ENCODE peak calls at places on chromosomes 13 and 19, in seven cellular contexts. U is mammary epithelial cell; W is stomach; L is caudate nucleus; J is A673; H is fibroblast of lung; D is CD8-positive, alpha-beta memory T cell. V is an unnamed sample.
A peak's percentile ranks its signal among the peaks of the same experiment; 100 is the strongest.

GRCh38 chr19:28429356-28429755 is 783.6 kb downstream of the UQCRFS1 start:
- DNase-seq in W (no peak), H (no peak), J (no peak), U (no peak), L (no peak), D (no peak), V (no peak)

GRCh38 chr13:39688278-39688677 is 32.8 kb downstream of the COG6 start:
- DNase-seq in L (no peak), D (no peak), U (no peak), J (no peak), H (no peak), W (no peak), V (no peak)

GRCh38 chr19:50205681-50206138 is 2.3 kb downstream of the MYH14 start:
- DNase-seq in D (no peak), H (no peak), W (peak; percentile 85), J (no peak), U (no peak), L (no peak), V (no peak)

GRCh38 chr13:44140146-44140545 is 233.5 kb upstream of the SERP2 start:
- DNase-seq in J (no peak), H (no peak), D (no peak), W (peak; percentile 62), U (no peak), L (no peak), V (no peak)

GRCh38 chr19:28531979-28532378 is 681.0 kb downstream of the UQCRFS1 start:
- DNase-seq in L (no peak), W (no peak), D (no peak), H (no peak), U (no peak), J (no peak), V (no peak)

GRCh38 chr19:54162241-54162805 is 2.8 kb upstream of the LENG1 start:
- DNase-seq in L (peak; percentile 34), D (peak; percentile 82), U (peak; percentile 42), H (peak; percentile 71), J (peak; percentile 85), W (peak; percentile 95), V (peak; percentile 97)

GRCh38 chr19:51695088-51695487 is 2.0 kb downstream of the SPACA6 start:
- DNase-seq in W (peak; percentile 16), D (no peak), U (no peak), L (no peak), H (no peak), J (no peak), V (no peak)

GRCh38 chr13:31476266-31476665 is 263.1 kb upstream of the RXFP2 start:
- DNase-seq in W (no peak), U (no peak), J (no peak), L (no peak), H (peak; percentile 79), D (no peak), V (no peak)

GRCh38 chr19:10920781-10921180 is 7.7 kb downstream of the YIPF2 start:
- DNase-seq in U (no peak), J (no peak), H (no peak), L (no peak), W (no peak), D (no peak), V (no peak)

GRCh38 chr19:6599866-6600454 is 9.0 kb upstream of the CD70 start:
- DNase-seq in L (no peak), H (no peak), D (no peak), U (no peak), W (no peak), J (no peak), V (no peak)

GRCh38 chr13:102897371-102898138 is 51.7 kb downstream of the ERCC5 start:
- DNase-seq in H (no peak), U (no peak), D (no peak), J (no peak), W (no peak), L (no peak), V (no peak)

GRCh38 chr13:24141333-24141910 is 19.1 kb upstream of the SPATA13 start:
- DNase-seq in J (peak; percentile 42), W (no peak), U (no peak), L (no peak), H (no peak), D (no peak), V (no peak)

GRCh38 chr13:74210693-74211393 is 76.6 kb upstream of the KLF12 start:
- DNase-seq in D (no peak), U (peak; percentile 96), H (peak; percentile 93), L (no peak), W (peak; percentile 68), J (peak; percentile 53), V (no peak)

GRCh38 chr13:51064753-51065152 is 46.3 kb downstream of the C13orf42 start:
- DNase-seq in L (no peak), H (no peak), W (no peak), U (no peak), J (no peak), D (no peak), V (no peak)

GRCh38 chr19:55301459-55302331 is 17.9 kb downstream of the BRSK1 start:
- DNase-seq in W (peak; percentile 91), J (peak; percentile 88), D (peak; percentile 92), H (peak; percentile 67), U (peak; percentile 52), L (peak; percentile 86), V (peak; percentile 98)

GRCh38 chr19:10872551-10873107 is 1.3 kb downstream of the CARM1 start:
- DNase-seq in J (peak; percentile 39), W (no peak), D (no peak), U (no peak), L (no peak), H (no peak), V (peak; percentile 59)

GRCh38 chr19:38485541-38486285 is 52.2 kb downstream of the RYR1 start:
- DNase-seq in H (no peak), U (no peak), L (no peak), D (no peak), J (no peak), W (no peak), V (no peak)

GRCh38 chr13:40309881-40310280 is 356.6 kb downstream of the FOXO1 start:
- DNase-seq in L (no peak), D (no peak), H (no peak), W (no peak), U (no peak), J (no peak), V (no peak)

GRCh38 chr19:14103310-14103709 is 12.8 kb upstream of the SAMD1 start:
- DNase-seq in L (no peak), U (no peak), W (no peak), D (no peak), H (no peak), J (no peak), V (peak; percentile 41)

GRCh38 chr13:30918662-30919405 is 12.8 kb downstream of the MEDAG start:
- DNase-seq in U (peak; percentile 58), J (no peak), L (no peak), H (no peak), D (no peak), W (no peak), V (no peak)

GRCh38 chr13:102460806-102461205 is 59.0 kb upstream of the FGF14 start:
- DNase-seq in D (no peak), J (no peak), W (no peak), L (no peak), H (no peak), U (no peak), V (no peak)

GRCh38 chr13:50888362-50888761 is 21.2 kb upstream of the RNASEH2B start:
- DNase-seq in D (no peak), W (no peak), J (no peak), U (no peak), H (no peak), L (no peak), V (no peak)

GRCh38 chr13:114099918-114100445 is 32.4 kb downstream of the RASA3 start:
- DNase-seq in W (no peak), L (no peak), J (peak; percentile 57), D (peak; percentile 60), U (no peak), H (peak; percentile 63), V (no peak)

GRCh38 chr19:10617409-10618121 is 7.8 kb upstream of the SLC44A2 start:
- DNase-seq in L (no peak), H (peak; percentile 34), W (no peak), J (no peak), D (no peak), U (peak; percentile 86), V (no peak)

GRCh38 chr19:3335431-3336350 is 30.7 kb upstream of the NFIC start:
- DNase-seq in U (no peak), W (peak; percentile 77), J (no peak), L (no peak), D (no peak), H (peak; percentile 87), V (no peak)

GRCh38 chr19:3336351-3336679 is 30.1 kb upstream of the NFIC start:
- DNase-seq in H (no peak), W (no peak), L (no peak), J (no peak), D (no peak), U (no peak), V (no peak)

GRCh38 chr19:3333662-3334061 is 32.7 kb upstream of the NFIC start:
- DNase-seq in L (no peak), H (peak; percentile 47), J (no peak), W (no peak), U (no peak), D (no peak), V (no peak)

GRCh38 chr19:3338541-3339181 is 27.7 kb upstream of the NFIC start:
- DNase-seq in J (no peak), H (no peak), W (peak; percentile 87), D (peak; percentile 73), L (no peak), U (no peak), V (no peak)

GRCh38 chr19:3336680-3337523 is 29.5 kb upstream of the NFIC start:
- DNase-seq in U (no peak), H (peak; percentile 94), J (no peak), D (no peak), L (no peak), W (peak; percentile 97), V (no peak)
- H3K27ac ChIP-seq in U (no peak overlapping the region), H (peak overlapping the region; percentile 75), J (no peak overlapping the region), D (no peak overlapping the region), L (peak overlapping the region; percentile 79), W (peak overlapping the region; percentile 94), V (no peak overlapping the region)

GRCh38 chr19:18408053-18408476 is 10.6 kb upstream of the LRRC25 start:
- DNase-seq in D (no peak), L (no peak), W (peak; percentile 74), U (no peak), H (no peak), J (peak; percentile 56), V (peak; percentile 96)
- H3K27ac ChIP-seq in D (no peak overlapping the region), L (no peak overlapping the region), W (no peak overlapping the region), U (no peak overlapping the region), H (no peak overlapping the region), J (no peak overlapping the region), V (peak overlapping the region; percentile 79)

DNA sequence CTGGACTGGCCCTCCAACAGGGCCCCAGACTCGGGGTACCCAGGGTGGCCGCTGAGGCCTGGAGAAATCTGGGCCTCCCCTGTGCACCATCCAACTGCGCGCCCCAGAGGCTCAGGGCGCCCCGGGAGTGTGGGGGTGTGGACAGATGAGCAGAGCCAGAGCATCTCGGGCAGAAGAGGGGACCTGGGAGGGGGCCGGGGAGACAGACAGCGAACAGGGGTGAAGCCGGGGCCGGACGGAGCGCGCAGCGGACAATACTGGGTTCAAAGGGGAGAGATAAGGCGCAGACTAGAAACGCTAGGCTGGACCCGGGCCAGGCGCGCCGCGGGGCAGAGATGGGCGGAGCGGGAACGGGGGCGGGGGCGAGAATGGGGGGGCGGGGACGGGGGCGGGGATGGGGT is 460 bp upstream of the CERS4 start:
- DNase-seq in L (no peak), U (no peak), H (no peak), W (no peak), D (no peak), J (no peak), V (no peak)
- H3K27ac ChIP-seq in L (peak overlapping the region; percentile 94), U (no peak overlapping the region), H (no peak overlapping the region), W (peak overlapping the region; percentile 77), D (no peak overlapping the region), J (no peak overlapping the region), V (no peak overlapping the region)

GRCh38 chr19:3420244-3420755 is 53.9 kb downstream of the NFIC start:
- DNase-seq in W (no peak), J (no peak), H (no peak), D (no peak), U (no peak), L (no peak), V (no peak)
- H3K27ac ChIP-seq in W (no peak overlapping the region), J (no peak overlapping the region), H (no peak overlapping the region), D (no peak overlapping the region), U (no peak overlapping the region), L (no peak overlapping the region), V (no peak overlapping the region)